ENCODE peak calls at places on chromosomes 16 and 17, in five cellular contexts. L is HFF-Myc; F is G401; A is hypothalamus; U is effector memory CD4-positive, alpha-beta T cell. E is an unnamed sample.
A peak's percentile ranks its signal among the peaks of the same experiment; 100 is the strongest.

GRCh38 chr17:49862781-49863331 is 15.0 kb upstream of the TAC4 start:
- DNase-seq in A (no peak), L (no peak), U (no peak), F (no peak), E (no peak)

GRCh38 chr17:36679815-36680467 is 78.6 kb downstream of the MRM1 start:
- DNase-seq in A (no peak), F (no peak), L (no peak), U (no peak), E (no peak)

GRCh38 chr17:45775148-45775547 is 9.0 kb upstream of the CRHR1 start:
- DNase-seq in L (no peak), F (peak; percentile 30), A (no peak), U (no peak), E (no peak)

GRCh38 chr17:1730345-1731193 is 6.1 kb downstream of the WDR81 start:
- DNase-seq in A (no peak), L (no peak), U (no peak), F (peak; percentile 73), E (no peak)

GRCh38 chr17:75998327-75998795 is 2.3 kb upstream of the CDK3 start:
- DNase-seq in A (no peak), F (no peak), U (no peak), L (no peak), E (no peak)

GRCh38 chr17:83173180-83173996 is 94.0 kb downstream of the METRNL start:
- DNase-seq in L (no peak), F (no peak), U (no peak), A (no peak), E (no peak)

GRCh38 chr17:77476920-77477805 is 336.4 kb downstream of the SEC14L1 start:
- DNase-seq in A (no peak), F (no peak), U (no peak), L (peak; percentile 89), E (no peak)

GRCh38 chr16:68883685-68884084 is 40.4 kb downstream of the TANGO6 start:
- DNase-seq in L (no peak), A (no peak), F (no peak), U (no peak), E (no peak)

GRCh38 chr16:83420206-83420760 is 387.5 kb upstream of the HSBP1 start:
- DNase-seq in L (peak; percentile 32), A (no peak), F (no peak), U (no peak), E (peak; percentile 74)

GRCh38 chr16:87435399-87436224 is 43.5 kb downstream of the MAP1LC3B start:
- DNase-seq in U (no peak), F (peak; percentile 37), A (no peak), L (peak; percentile 86), E (no peak)

GRCh38 chr17:74528491-74529199 is 2.6 kb downstream of the CD300LB start:
- DNase-seq in U (no peak), A (no peak), F (no peak), L (no peak), E (no peak)

E was measured in neural progenitor cell.